ENCODE peak calls at places on chromosome 16, in eight cellular contexts. N is type B pancreatic cell; C is AG04449; H is posterior vena cava; E is hypothalamus; D is stomach; P is activated CD4-positive, alpha-beta T cell treated with anti-CD3 and anti-CD28 coated beads, Interleukin-2, amount 10 ng/mL, durations not matched to agents 7 days and 5 days; X is Kasumi-1. S is an unnamed sample.

GRCh38 chr16:67185003-67185865 is 1.5 kb upstream of the MATCAP1 start:
- DNase-seq in C (peak), E (peak), D (peak), P (peak), N (peak), H (peak), X (peak), S (no peak)

GRCh38 chr16:86668136-86668535 is 89.8 kb downstream of the FOXL1 start:
- DNase-seq in P (no peak), H (no peak), C (no peak), N (no peak), X (no peak), E (no peak), D (no peak), S (no peak)

GRCh38 chr16:11524098-11524760 is 62.5 kb downstream of the LITAF start:
- DNase-seq in E (no peak), H (no peak), D (no peak), N (no peak), P (no peak), C (no peak), X (no peak), S (no peak)

GRCh38 chr16:57821149-57821971 is 19.1 kb upstream of the KIFC3 start:
- DNase-seq in E (no peak), D (no peak), N (no peak), X (no peak), P (no peak), H (no peak), C (no peak), S (no peak)

GRCh38 chr16:17590711-17591654 is 120.2 kb upstream of the XYLT1 start:
- DNase-seq in N (no peak), C (no peak), D (no peak), X (no peak), E (no peak), P (peak), H (no peak), S (no peak)

GRCh38 chr16:18805257-18805773 is 4.0 kb upstream of the ARL6IP1 start:
- DNase-seq in P (no peak), D (no peak), H (no peak), X (no peak), N (no peak), C (no peak), E (no peak), S (no peak)

GRCh38 chr16:54928016-54928356 is 2.7 kb upstream of the IRX5 start:
- DNase-seq in H (no peak), N (no peak), X (peak), C (no peak), P (no peak), D (no peak), E (no peak), S (no peak)

GRCh38 chr16:67668495-67669157 is 2.0 kb downstream of the C16orf86 start:
- DNase-seq in N (no peak), P (peak), C (no peak), H (no peak), X (no peak), D (no peak), E (no peak), S (no peak)

GRCh38 chr16:85557083-85557975 is 55.8 kb upstream of the GSE1 start:
- DNase-seq in E (no peak), N (no peak), X (peak), P (no peak), H (no peak), C (no peak), D (no peak), S (no peak)

GRCh38 chr16:73217654-73218053 is 169.7 kb upstream of the ZFHX3 start:
- DNase-seq in P (no peak), C (no peak), X (peak), H (no peak), E (no peak), D (no peak), N (no peak), S (no peak)

GRCh38 chr16:74738134-74738541 is 36.5 kb downstream of the FA2H start:
- DNase-seq in X (no peak), P (no peak), H (no peak), C (no peak), D (peak), E (no peak), N (no peak), S (no peak)

GRCh38 chr16:69112285-69113129 is 7.1 kb downstream of the HAS3 start:
- DNase-seq in N (peak), C (no peak), D (peak), X (peak), P (peak), H (peak), E (no peak), S (peak)

GRCh38 chr16:50213939-50214519 is 52.3 kb upstream of the ADCY7 start:
- DNase-seq in D (no peak), N (no peak), H (no peak), X (peak), E (no peak), C (no peak), P (peak), S (no peak)

GRCh38 chr16:11079657-11080187 is 135.4 kb downstream of the CLEC16A start:
- DNase-seq in N (no peak), C (peak), D (no peak), P (no peak), E (no peak), H (peak), X (no peak), S (no peak)